ENCODE peak calls at places on chromosomes 12 and 14, in five cellular contexts. A, J, I, N and R are unnamed samples. For H3K4me1, the result is how much of the 10 kb centered on the place peaks cover.

GRCh38 chr12:97046901-97047300 is 139.8 kb downstream of the NEDD1 start:
- DNase-seq in J (no peak), I (no peak), A (no peak), N (no peak), R (no peak)

GRCh38 chr12:109877504-109878246 is 2.7 kb downstream of the GLTP start:
- DNase-seq in J (no peak), A (no peak), I (no peak), N (no peak), R (no peak)

GRCh38 chr14:38931969-38932652 is 170.9 kb downstream of the SEC23A start:
- DNase-seq in A (no peak), N (no peak), J (no peak), I (no peak), R (peak)

GRCh38 chr12:97140355-97140754 is 233.3 kb downstream of the NEDD1 start:
- DNase-seq in N (no peak), J (no peak), I (no peak), A (no peak), R (no peak)

GRCh38 chr14:24243336-24243836 is 963 bp upstream of the TINF2 start:
- DNase-seq in I (no peak), A (no peak), N (no peak), J (no peak), R (peak)

GRCh38 chr12:33267641-33268040 is 172.0 kb downstream of the SYT10 start:
- DNase-seq in N (no peak), J (no peak), A (no peak), I (no peak), R (peak)

GRCh38 chr12:81147286-81147919 is 69.5 kb downstream of the ACSS3 start:
- DNase-seq in N (no peak), J (no peak), A (no peak), I (no peak), R (peak)

GRCh38 chr14:100106260-100106659 is 41.0 kb downstream of the EVL start:
- DNase-seq in I (no peak), A (no peak), J (no peak), N (no peak), R (no peak)

GRCh38 chr14:55914771-55915170 is 203.4 kb upstream of the PELI2 start:
- DNase-seq in A (no peak), N (no peak), J (no peak), I (no peak), R (no peak)

GRCh38 chr14:26206640-26207039 is 391.2 kb downstream of the NOVA1 start:
- DNase-seq in A (no peak), N (no peak), I (no peak), J (no peak), R (no peak)

GRCh38 chr14:52692248-52692962 is 3.0 kb downstream of the ERO1A start:
- DNase-seq in I (no peak), N (no peak), A (no peak), J (no peak), R (no peak)
- H3K4me3 ChIP-seq in I (no peak), N (no peak), A (peak), J (no peak), R (no peak)

DNA sequence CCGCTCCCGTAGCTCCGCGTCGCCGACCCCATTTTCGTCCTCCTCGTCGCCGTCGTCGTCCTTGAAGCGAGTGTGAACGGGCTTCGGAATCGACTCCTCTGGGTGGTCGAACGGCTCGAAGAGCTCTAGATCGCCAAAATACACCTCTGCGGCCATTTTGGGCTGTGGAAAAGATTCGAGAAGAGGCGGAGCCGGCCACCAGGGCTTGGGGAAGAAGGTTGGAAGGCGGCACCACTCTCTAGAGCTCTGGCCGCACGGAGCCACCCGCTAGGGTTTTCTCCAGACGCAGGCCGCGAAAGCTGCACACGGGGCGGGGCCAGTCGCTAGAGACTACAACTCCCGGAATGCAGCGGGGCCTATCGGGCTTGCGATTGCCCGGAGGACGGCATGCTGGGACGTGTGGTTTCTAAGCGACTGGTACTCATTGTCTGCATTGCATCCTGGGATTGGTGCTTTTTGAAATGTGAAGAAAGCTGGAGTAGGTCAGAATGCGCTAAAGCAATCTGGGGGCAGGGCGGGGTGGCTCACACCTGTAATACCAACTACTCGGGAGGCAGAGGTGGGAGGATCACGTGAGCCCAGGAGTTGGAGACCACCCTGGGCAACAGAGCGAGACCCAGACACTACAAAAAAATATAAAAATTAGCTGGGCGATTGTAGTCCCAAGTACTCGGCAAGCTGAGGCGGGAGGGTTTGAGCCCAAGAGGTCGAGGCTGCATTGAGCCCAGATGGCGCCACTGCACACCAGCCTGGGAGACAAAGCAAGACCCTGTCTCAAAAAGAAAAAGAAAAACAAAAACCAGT is at the start of gene ZCCHC8:
- DNase-seq in A (peak), N (peak), I (peak), J (peak), R (peak)
- TF ChIP-seq CTCF in A (no peak), N (peak), I (no peak), J (peak), R (no peak)

GRCh38 chr14:103207038-103207403 is 83.8 kb downstream of the TNFAIP2 start:
- DNase-seq in I (peak), A (peak), N (peak), J (peak), R (no peak)
- H3K4me1 ChIP-seq in I (under half), A (under half), N (under half), J (under half), R (under half)

GRCh38 chr12:2282321-2282720 is 229.5 kb downstream of the CACNA1C start:
- DNase-seq in A (no peak), I (no peak), J (no peak), N (no peak), R (peak)
- H3K4me3 ChIP-seq in A (no peak), I (no peak), J (no peak), N (no peak), R (no peak)